ENCODE peak calls at places on chromosomes 13 and 19, in five cellular contexts. Q, X, R, E and B are unnamed samples.

GRCh38 chr13:98440390-98441055 is 136.4 kb downstream of the STK24 start:
- DNase-seq in Q (no peak), X (no peak), R (no peak), E (no peak), B (no peak)

GRCh38 chr13:52156724-52157251 is 2.6 kb downstream of the NEK3 start:
- DNase-seq in Q (no peak), X (no peak), R (no peak), E (peak; percentile 63), B (no peak)

GRCh38 chr19:13902993-13903555 is 2.8 kb downstream of the BRME1 start:
- DNase-seq in Q (no peak), X (no peak), R (no peak), E (no peak), B (peak; percentile 59)

GRCh38 chr13:31824705-31825512 is 85.6 kb downstream of the RXFP2 start:
- DNase-seq in Q (no peak), X (no peak), R (no peak), E (peak; percentile 59), B (peak; percentile 51)

GRCh38 chr13:62375653-62376052 is 960.0 kb upstream of the PCDH20 start:
- DNase-seq in Q (no peak), X (no peak), R (no peak), E (no peak), B (no peak)

GRCh38 chr13:52359534-52359933 is 46.4 kb downstream of the THSD1 start:
- DNase-seq in Q (no peak), X (no peak), R (no peak), E (peak; percentile 11), B (no peak)

GRCh38 chr13:99285432-99286182 is 21.6 kb downstream of the GPR183 start:
- DNase-seq in Q (no peak), X (no peak), R (no peak), E (no peak), B (no peak)

GRCh38 chr19:32824906-32825608 is 44.5 kb downstream of the SLC7A9 start:
- DNase-seq in Q (no peak), X (peak; percentile 68), R (no peak), E (no peak), B (no peak)

GRCh38 chr19:58356236-58356970 is 3.1 kb upstream of the A1BG start:
- DNase-seq in Q (no peak), X (no peak), R (peak; percentile 29), E (no peak), B (no peak)

GRCh38 chr19:37718357-37718756 is 1.2 kb downstream of the ZNF607 start:
- DNase-seq in Q (no peak), X (no peak), R (no peak), E (no peak), B (peak; percentile 2)

GRCh38 chr13:72698164-72698563 is 29.3 kb downstream of the MZT1 start:
- DNase-seq in Q (no peak), X (no peak), R (no peak), E (no peak), B (no peak)

GRCh38 chr13:98033277-98034247 is 80.1 kb downstream of the IPO5 start:
- DNase-seq in Q (no peak), X (peak; percentile 25), R (no peak), E (peak; percentile 47), B (peak; percentile 35)

GRCh38 chr13:81760316-81760715 is 1419.4 kb upstream of the SPRY2 start:
- DNase-seq in Q (no peak), X (no peak), R (no peak), E (no peak), B (no peak)

GRCh38 chr13:25172303-25172630 is 179 bp upstream of the AMER2 start:
- DNase-seq in Q (no peak), X (no peak), R (no peak), E (no peak), B (no peak)

GRCh38 chr13:84543976-84544375 is 661.7 kb upstream of the SLITRK1 start:
- DNase-seq in Q (no peak), X (no peak), R (no peak), E (no peak), B (no peak)